ENCODE peak calls at places on chromosomes 3 and 15, in six cellular contexts. J is breast epithelium, T is gastrocnemius medialis, A is tibial nerve, L is IMR-90, G is prostate gland. B is an unnamed sample.
A peak's percentile ranks its signal among the peaks of the same experiment; 100 is the strongest.

GRCh38 chr3:86984271-86984670 is 6.7 kb downstream of the VGLL3 start:
- DNase-seq in J (no peak), T (no peak), A (no peak), L (peak; percentile 38), G (no peak), B (no peak)

GRCh38 chr15:41971893-41972340 is 440 bp downstream of the EHD4 start:
- DNase-seq in J (peak; percentile 50), T (no peak), A (no peak), L (no peak), G (peak; percentile 25), B (no peak)

GRCh38 chr15:81940467-81941451 is 105.1 kb downstream of the MEX3B start:
- DNase-seq in J (no peak), T (no peak), A (no peak), L (peak; percentile 92), G (no peak), B (no peak)

GRCh38 chr15:74307827-74308642 is 59.4 kb downstream of the CYP11A1 start:
- DNase-seq in J (peak; percentile 40), T (no peak), A (peak; percentile 26), L (peak; percentile 52), G (peak; percentile 39), B (no peak)

GRCh38 chr15:91472316-91472756 is 372.3 kb downstream of the SV2B start:
- DNase-seq in J (no peak), T (no peak), A (no peak), L (peak; percentile 18), G (no peak), B (no peak)

GRCh38 chr15:61364871-61365270 is 135.8 kb upstream of the RORA start:
- DNase-seq in J (no peak), T (no peak), A (no peak), L (no peak), G (no peak), B (no peak)

GRCh38 chr3:41893977-41894376 is 67.9 kb downstream of the ULK4 start:
- DNase-seq in J (no peak), T (no peak), A (no peak), L (peak; percentile 62), G (peak; percentile 29), B (peak; percentile 22)

GRCh38 chr3:50078622-50079021 is 10.1 kb upstream of the RBM5 start:
- DNase-seq in J (no peak), T (no peak), A (no peak), L (no peak), G (no peak), B (no peak)

GRCh38 chr15:67048281-67049279 is 16.8 kb upstream of the SMAD3 start:
- DNase-seq in J (no peak), T (no peak), A (no peak), L (peak; percentile 96), G (peak; percentile 50), B (no peak)

GRCh38 chr15:29612701-29613100 is 209.6 kb downstream of the TJP1 start:
- DNase-seq in J (no peak), T (no peak), A (no peak), L (peak; percentile 41), G (no peak), B (no peak)

GRCh38 chr3:165181556-165181955 is 14.6 kb downstream of the SLITRK3 start:
- DNase-seq in J (no peak), T (no peak), A (no peak), L (no peak), G (no peak), B (no peak)

GRCh38 chr15:96333194-96334016 is 2.9 kb downstream of the NR2F2 start:
- DNase-seq in J (peak; percentile 21), T (no peak), A (no peak), L (no peak), G (no peak), B (peak; percentile 89)

GRCh38 chr15:90241343-90242192 is 7.6 kb downstream of the GDPGP1 start:
- DNase-seq in J (no peak), T (no peak), A (no peak), L (no peak), G (no peak), B (no peak)

GRCh38 chr3:193680220-193680619 is 87.2 kb downstream of the OPA1 start:
- DNase-seq in J (no peak), T (no peak), A (no peak), L (peak; percentile 66), G (no peak), B (no peak)

GRCh38 chr3:140206196-140207040 is 271.4 kb downstream of the CLSTN2 start:
- DNase-seq in J (no peak), T (no peak), A (no peak), L (peak; percentile 18), G (no peak), B (no peak)

GRCh38 chr15:82414536-82415191 is 15.0 kb upstream of the GOLGA6L9 start:
- DNase-seq in J (no peak), T (no peak), A (no peak), L (peak; percentile 48), G (no peak), B (no peak)

GRCh38 chr3:71581981-71582611 is 1.4 kb downstream of the FOXP1 start:
- DNase-seq in J (peak; percentile 64), T (peak; percentile 6), A (peak; percentile 17), L (no peak), G (peak; percentile 68), B (peak; percentile 89)

GRCh38 chr15:31278544-31279220 is 48.0 kb upstream of the KLF13 start:
- DNase-seq in J (peak; percentile 3), T (no peak), A (no peak), L (no peak), G (peak; percentile 3), B (peak; percentile 84)

GRCh38 chr3:54853573-54854404 is 74.1 kb downstream of the LRTM1 start:
- DNase-seq in J (peak; percentile 33), T (peak; percentile 47), A (peak; percentile 61), L (peak; percentile 74), G (peak; percentile 64), B (peak; percentile 96)

GRCh38 chr3:18112976-18113766 is 312.0 kb downstream of the SATB1 start:
- DNase-seq in J (no peak), T (no peak), A (no peak), L (no peak), G (no peak), B (no peak)

GRCh38 chr3:18114894-18115293 is 310.2 kb downstream of the SATB1 start:
- DNase-seq in J (no peak), T (no peak), A (no peak), L (no peak), G (no peak), B (no peak)

DNA sequence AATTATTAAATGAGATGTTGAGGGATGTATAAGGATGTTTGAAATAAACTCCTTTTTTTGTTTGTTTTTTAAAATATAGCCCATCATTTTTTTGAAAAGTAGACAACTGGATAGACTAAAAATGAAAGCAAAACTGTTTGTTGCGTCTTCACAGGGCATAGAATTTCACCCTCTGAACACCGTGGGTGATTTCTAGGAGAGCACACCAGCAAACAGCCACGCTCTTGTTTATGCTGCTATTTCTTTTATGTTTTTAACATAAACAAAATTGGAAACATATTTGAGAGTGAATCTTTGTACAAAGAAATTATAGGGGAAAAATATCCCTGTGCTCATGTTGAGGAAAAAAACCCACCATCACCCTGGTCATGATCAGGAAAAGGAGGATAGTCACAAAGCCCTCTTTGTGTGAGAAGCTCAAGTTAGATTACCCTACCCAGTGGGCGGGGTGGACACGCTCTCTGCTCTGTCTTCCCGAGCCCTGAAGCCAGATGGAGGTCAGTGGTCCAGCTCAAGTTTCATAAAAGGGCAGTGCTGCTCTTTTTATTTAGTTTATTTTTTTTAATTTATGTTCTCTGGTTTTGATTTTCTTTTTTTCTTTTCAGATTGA is 313.3 kb downstream of the SATB1 start:
- DNase-seq in J (no peak), T (no peak), A (no peak), L (peak; percentile 29), G (no peak), B (no peak)
- H3K4me3 ChIP-seq in J (no peak overlapping the region), T (no peak overlapping the region), A (no peak overlapping the region), L (no peak overlapping the region), G (no peak overlapping the region), B (no peak overlapping the region)

GRCh38 chr3:73036694-73037368 is 24.6 kb upstream of the EBLN2 start:
- DNase-seq in J (no peak), T (no peak), A (no peak), L (no peak), G (no peak), B (no peak)

GRCh38 chr3:73031573-73032103 is 29.8 kb upstream of the EBLN2 start:
- DNase-seq in J (no peak), T (no peak), A (no peak), L (no peak), G (no peak), B (no peak)

GRCh38 chr3:73041537-73041936 is 19.9 kb upstream of the EBLN2 start:
- DNase-seq in J (no peak), T (no peak), A (no peak), L (no peak), G (no peak), B (no peak)

DNA sequence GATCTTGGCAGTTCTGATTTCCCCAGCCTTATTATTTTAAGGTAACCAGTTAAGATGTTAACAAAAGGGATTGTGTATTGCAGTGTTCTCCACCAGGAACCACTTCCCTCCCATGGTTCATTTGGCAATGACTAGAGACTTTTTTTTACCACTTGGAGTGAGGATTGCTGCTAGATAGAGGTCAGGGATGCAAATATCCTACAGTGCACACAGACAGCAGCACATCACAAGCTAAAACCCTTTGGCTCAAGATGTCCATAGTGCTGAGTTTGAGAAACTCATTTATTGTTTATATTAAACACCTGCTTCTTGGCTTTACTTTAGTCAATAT is 24.1 kb upstream of the EBLN2 start:
- DNase-seq in J (no peak), T (no peak), A (no peak), L (peak; percentile 41), G (no peak), B (no peak)
- TF ChIP-seq CTCF in J (no peak), T (no peak), A (no peak), L (no peak), G (no peak), B (no peak)

GRCh38 chr3:195147649-195148121 is 123.3 kb downstream of the XXYLT1 start:
- DNase-seq in J (no peak), T (no peak), A (no peak), L (peak; percentile 62), G (no peak), B (no peak)
- TF ChIP-seq POLR2A in J (no peak), T (no peak), A (no peak), L (no peak), G (no peak), B (no peak)

DNA sequence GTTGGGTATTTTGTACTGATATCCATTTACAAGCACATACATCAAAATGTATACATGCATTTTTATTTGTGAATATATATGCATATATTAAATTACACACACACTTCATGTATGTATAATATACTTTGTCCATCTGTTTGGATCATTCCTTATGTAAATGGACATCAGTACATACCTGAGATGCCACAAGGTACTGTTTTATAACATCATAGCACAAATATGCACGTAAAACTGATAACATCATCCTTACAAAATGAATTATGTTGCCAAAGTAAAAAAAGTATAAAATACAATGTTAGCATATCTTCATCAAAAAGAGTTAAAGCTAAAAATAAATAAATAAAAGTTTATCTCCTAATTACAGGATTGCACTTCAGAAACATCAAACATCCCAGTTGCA is 634.8 kb upstream of the UBE2E2 start:
- DNase-seq in J (no peak), T (no peak), A (no peak), L (no peak), G (no peak), B (no peak)
- H3K4me3 ChIP-seq in J (no peak overlapping the region), T (no peak overlapping the region), A (no peak overlapping the region), L (no peak overlapping the region), G (no peak overlapping the region), B (no peak overlapping the region)